ENCODE peak calls at places on chromosome 1, in ten cellular contexts. R is fibroblast of lung, L is prostate gland, U is psoas muscle, F is gastrocnemius medialis, X is DND-41, I is adrenal gland, M is IMR-90, W is neural progenitor cell, G is upper lobe of right lung. A is an unnamed sample.

GRCh38 chr1:210448293-210448892 is 119.7 kb downstream of the HHAT start:
- DNase-seq in R (peak; percentile 53), L (peak; percentile 11), U (no peak), F (no peak), X (peak; percentile 39), I (peak; percentile 19), M (peak; percentile 69), W (peak; percentile 68), G (no peak), A (peak; percentile 70)

GRCh38 chr1:160284220-160284781 is 632 bp downstream of the PEX19 start:
- DNase-seq in R (peak; percentile 71), L (no peak), U (no peak), F (no peak), X (no peak), I (peak; percentile 69), M (peak; percentile 76), W (peak; percentile 52), G (no peak), A (peak; percentile 62)

GRCh38 chr1:54037476-54037875 is 15.5 kb downstream of the TMEM59 start:
- DNase-seq in R (peak; percentile 51), L (no peak), U (no peak), F (no peak), X (no peak), I (no peak), M (peak; percentile 60), W (no peak), G (no peak), A (no peak)

GRCh38 chr1:171788696-171789095 is 7.2 kb downstream of the METTL13 start:
- DNase-seq in R (peak; percentile 87), L (no peak), U (no peak), F (no peak), X (no peak), I (peak; percentile 66), M (peak; percentile 88), W (no peak), G (no peak), A (peak; percentile 75)

GRCh38 chr1:156488566-156489165 is 11.9 kb downstream of the MEF2D start:
- DNase-seq in R (no peak), L (no peak), U (no peak), F (no peak), X (no peak), I (no peak), M (no peak), W (no peak), G (no peak), A (no peak)

GRCh38 chr1:25879675-25880074 is 4.2 kb upstream of the PAQR7 start:
- DNase-seq in R (no peak), L (no peak), U (peak; percentile 19), F (no peak), X (no peak), I (peak; percentile 84), M (no peak), W (no peak), G (peak; percentile 25), A (no peak)

GRCh38 chr1:24861821-24862727 is 68.0 kb downstream of the RUNX3 start:
- DNase-seq in R (peak; percentile 22), L (no peak), U (no peak), F (no peak), X (no peak), I (no peak), M (no peak), W (peak; percentile 13), G (no peak), A (peak; percentile 22)

GRCh38 chr1:240188139-240188538 is 96.5 kb downstream of the FMN2 start:
- DNase-seq in R (no peak), L (no peak), U (no peak), F (no peak), X (no peak), I (no peak), M (no peak), W (no peak), G (no peak), A (no peak)

GRCh38 chr1:115807723-115808122 is 33.2 kb downstream of the NHLH2 start:
- DNase-seq in R (peak; percentile 59), L (peak; percentile 80), U (no peak), F (no peak), X (peak; percentile 54), I (peak; percentile 70), M (peak; percentile 66), W (peak; percentile 88), G (no peak), A (peak; percentile 87)

GRCh38 chr1:171251042-171251740 is 2.9 kb downstream of the FMO1 start:
- DNase-seq in R (peak; percentile 59), L (peak; percentile 22), U (no peak), F (no peak), X (no peak), I (peak; percentile 13), M (peak; percentile 4), W (peak; percentile 51), G (no peak), A (peak; percentile 35)

GRCh38 chr1:223531742-223532341 is 133.7 kb downstream of the CAPN8 start:
- DNase-seq in R (peak; percentile 24), L (peak; percentile 18), U (peak; percentile 74), F (no peak), X (peak; percentile 64), I (peak; percentile 72), M (peak; percentile 19), W (peak; percentile 72), G (peak; percentile 77), A (peak; percentile 55)

GRCh38 chr1:240136402-240136801 is 44.7 kb downstream of the FMN2 start:
- DNase-seq in R (peak; percentile 60), L (no peak), U (no peak), F (no peak), X (no peak), I (no peak), M (peak; percentile 23), W (no peak), G (no peak), A (no peak)

GRCh38 chr1:39110882-39111281 is 84.7 kb downstream of the NDUFS5 start:
- DNase-seq in R (peak; percentile 82), L (no peak), U (no peak), F (no peak), X (no peak), I (no peak), M (peak; percentile 68), W (no peak), G (no peak), A (no peak)

GRCh38 chr1:31101147-31101502 is 35.6 kb upstream of the PUM1 start:
- DNase-seq in R (peak; percentile 82), L (no peak), U (no peak), F (no peak), X (no peak), I (peak; percentile 16), M (peak; percentile 67), W (no peak), G (no peak), A (peak; percentile 81)

GRCh38 chr1:70509996-70510876 is 99.2 kb downstream of the CTH start:
- DNase-seq in R (peak; percentile 89), L (no peak), U (no peak), F (no peak), X (no peak), I (no peak), M (peak; percentile 95), W (peak; percentile 74), G (no peak), A (peak; percentile 92)

GRCh38 chr1:97159342-97159741 is 437.8 kb downstream of the PTBP2 start:
- DNase-seq in R (no peak), L (no peak), U (no peak), F (no peak), X (no peak), I (no peak), M (no peak), W (no peak), G (no peak), A (no peak)

GRCh38 chr1:32859915-32860314 is 10.8 kb downstream of the FNDC5 start:
- DNase-seq in R (no peak), L (no peak), U (no peak), F (no peak), X (no peak), I (no peak), M (no peak), W (no peak), G (no peak), A (no peak)

GRCh38 chr1:59046730-59047157 is 250.2 kb upstream of the FGGY start:
- DNase-seq in R (no peak), L (peak; percentile 24), U (no peak), F (no peak), X (peak; percentile 82), I (no peak), M (peak; percentile 25), W (no peak), G (no peak), A (no peak)

GRCh38 chr1:117026361-117026760 is 24.8 kb downstream of the CD101 start:
- DNase-seq in R (peak; percentile 60), L (no peak), U (no peak), F (no peak), X (no peak), I (no peak), M (no peak), W (no peak), G (no peak), A (peak; percentile 79)
- H3K4me3 ChIP-seq in R (no peak overlapping the region), L (no peak overlapping the region), U (no peak overlapping the region), F (no peak overlapping the region), X (no peak overlapping the region), I (no peak overlapping the region), M (no peak overlapping the region), W (no peak overlapping the region), G (no peak overlapping the region), A (no peak overlapping the region)

GRCh38 chr1:206631085-206631509 is 4.2 kb upstream of the DYRK3 start:
- DNase-seq in R (peak; percentile 80), L (no peak), U (peak; percentile 53), F (peak; percentile 32), X (peak; percentile 63), I (peak; percentile 51), M (peak; percentile 93), W (peak; percentile 82), G (no peak), A (peak; percentile 96)
- TF ChIP-seq CTCF in R (peak; percentile 68), L (no peak), U (peak; percentile 50), F (peak; percentile 26), X (peak; percentile 68), I (peak; percentile 45), M (peak; percentile 74), W (peak; percentile 63), G (peak; percentile 52), A (peak; percentile 70)

GRCh38 chr1:23575226-23575810 is 16.0 kb upstream of the ID3 start:
- DNase-seq in R (no peak), L (no peak), U (no peak), F (no peak), X (no peak), I (no peak), M (no peak), W (no peak), G (no peak), A (peak; percentile 60)
- H3K4me1 ChIP-seq in R (peaks cover 23% of the 10 kb centered on the region), L (peaks cover 6% of the 10 kb centered on the region), U (peaks cover 23% of the 10 kb centered on the region), F (peaks cover 27% of the 10 kb centered on the region), X (no peaks in the 10 kb centered on the region), I (peaks cover 23% of the 10 kb centered on the region), M (peaks cover 20% of the 10 kb centered on the region), W (peaks cover 9% of the 10 kb centered on the region), G (peaks cover 36% of the 10 kb centered on the region), A (peaks cover 49% of the 10 kb centered on the region)

DNA sequence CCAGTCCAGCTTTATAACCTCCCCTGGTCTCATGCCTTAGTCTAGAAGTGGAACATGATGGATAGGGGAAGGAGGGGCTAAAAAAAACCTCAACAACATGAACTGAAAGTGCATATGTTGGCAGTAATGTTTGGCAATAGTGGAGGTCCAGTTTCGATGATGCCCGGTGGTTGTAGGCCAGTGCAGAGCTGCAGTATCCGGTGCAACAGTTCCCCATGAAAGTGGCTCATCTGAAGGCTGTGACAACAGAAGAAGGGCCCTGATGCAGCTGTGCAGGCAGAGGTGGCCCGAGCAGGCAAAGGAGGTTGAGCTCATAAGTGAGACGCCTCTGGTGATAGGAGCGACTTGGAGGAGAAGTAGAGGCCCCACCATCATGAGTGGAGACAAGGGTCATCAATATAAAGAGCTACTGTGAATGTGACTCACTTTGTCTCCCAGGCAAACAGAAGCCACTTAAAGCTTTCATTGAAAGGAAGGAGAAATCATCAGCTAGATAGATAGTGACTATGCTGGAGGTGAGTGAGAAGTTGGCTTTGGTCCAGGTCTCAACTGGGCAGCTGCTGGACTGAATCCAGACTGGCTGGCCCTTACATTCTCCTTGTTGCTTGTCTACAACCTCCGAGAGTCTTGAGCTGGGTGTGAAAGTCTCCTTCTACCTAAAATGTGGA is 10.2 kb upstream of the CREG1 start:
- DNase-seq in R (no peak), L (no peak), U (no peak), F (peak; percentile 16), X (no peak), I (no peak), M (no peak), W (no peak), G (no peak), A (peak; percentile 16)
- H3K4me3 ChIP-seq in R (no peak overlapping the region), L (no peak overlapping the region), U (no peak overlapping the region), F (no peak overlapping the region), X (no peak overlapping the region), I (no peak overlapping the region), M (no peak overlapping the region), W (no peak overlapping the region), G (no peak overlapping the region), A (no peak overlapping the region)

A was measured in cardiac muscle cell.